ENCODE peak calls at places on chromosome 15, in eight cellular contexts. X is heart left ventricle, R is ovary, N is HCT116, F is IMR-90, P is prostate gland, H is tibial nerve, V is transverse colon. L is an unnamed sample.

GRCh38 chr15:57969355-57969754 is 96.2 kb downstream of the ALDH1A2 start:
- DNase-seq in F (no peak), X (no peak), H (no peak), N (no peak), P (no peak), V (no peak), R (no peak), L (no peak)

GRCh38 chr15:69535101-69535638 is 82.6 kb downstream of the RPLP1 start:
- DNase-seq in F (peak; percentile 70), X (no peak), N (no peak), R (no peak), H (no peak), V (no peak), P (no peak), L (no peak)

GRCh38 chr15:94314639-94315038 is 83.3 kb downstream of the MCTP2 start:
- DNase-seq in N (no peak), P (no peak), F (no peak), R (no peak), V (no peak), H (no peak), X (no peak), L (no peak)

GRCh38 chr15:67544475-67544874 is 2.0 kb downstream of the MAP2K5 start:
- DNase-seq in R (no peak), F (no peak), X (no peak), H (no peak), P (no peak), N (no peak), V (no peak), L (no peak)

GRCh38 chr15:60408438-60409105 is 10.8 kb upstream of the ANXA2 start:
- DNase-seq in V (no peak), P (no peak), F (peak; percentile 88), N (no peak), H (no peak), X (no peak), R (no peak), L (no peak)

GRCh38 chr15:88920186-88920891 is 7.2 kb upstream of the MFGE8 start:
- DNase-seq in F (peak; percentile 77), V (no peak), X (no peak), H (no peak), N (no peak), P (no peak), R (no peak), L (no peak)

GRCh38 chr15:100438570-100438969 is 90.2 kb downstream of the CERS3 start:
- DNase-seq in V (peak; percentile 41), X (peak; percentile 84), F (no peak), P (peak; percentile 56), H (peak; percentile 65), R (peak; percentile 81), N (no peak), L (no peak)

GRCh38 chr15:56327721-56328502 is 37.3 kb upstream of the TEX9 start:
- DNase-seq in H (no peak), N (no peak), V (no peak), X (no peak), F (no peak), R (no peak), P (no peak), L (no peak)

GRCh38 chr15:29276366-29276765 is 6.7 kb upstream of the NSMCE3 start:
- DNase-seq in V (no peak), X (no peak), H (no peak), R (no peak), N (no peak), F (peak; percentile 17), P (no peak), L (no peak)

GRCh38 chr15:71709808-71710418 is 100.4 kb upstream of the NR2E3 start:
- DNase-seq in V (no peak), P (no peak), H (no peak), X (no peak), F (no peak), N (no peak), R (no peak), L (no peak)

GRCh38 chr15:84947947-84948830 is 33.5 kb upstream of the PDE8A start:
- DNase-seq in R (no peak), F (peak; percentile 96), H (peak; percentile 19), V (no peak), N (no peak), P (no peak), X (no peak), L (no peak)

GRCh38 chr15:58611731-58612676 is 137.5 kb downstream of the ADAM10 start:
- DNase-seq in H (no peak), P (no peak), V (peak; percentile 48), N (no peak), X (no peak), R (no peak), F (peak; percentile 28), L (no peak)

GRCh38 chr15:25093455-25094029 is 138.8 kb downstream of the SNRPN start:
- DNase-seq in P (no peak), R (no peak), V (no peak), F (no peak), H (no peak), X (no peak), N (no peak), L (no peak)

GRCh38 chr15:65192016-65192415 is 6.9 kb upstream of the CLPX start:
- DNase-seq in X (no peak), P (no peak), N (peak; percentile 49), R (no peak), F (peak; percentile 13), H (no peak), V (no peak), L (no peak)

GRCh38 chr15:41350057-41350717 is 17.5 kb downstream of the NUSAP1 start:
- DNase-seq in X (no peak), R (peak; percentile 34), H (no peak), F (no peak), V (no peak), N (no peak), P (no peak), L (no peak)

DNA sequence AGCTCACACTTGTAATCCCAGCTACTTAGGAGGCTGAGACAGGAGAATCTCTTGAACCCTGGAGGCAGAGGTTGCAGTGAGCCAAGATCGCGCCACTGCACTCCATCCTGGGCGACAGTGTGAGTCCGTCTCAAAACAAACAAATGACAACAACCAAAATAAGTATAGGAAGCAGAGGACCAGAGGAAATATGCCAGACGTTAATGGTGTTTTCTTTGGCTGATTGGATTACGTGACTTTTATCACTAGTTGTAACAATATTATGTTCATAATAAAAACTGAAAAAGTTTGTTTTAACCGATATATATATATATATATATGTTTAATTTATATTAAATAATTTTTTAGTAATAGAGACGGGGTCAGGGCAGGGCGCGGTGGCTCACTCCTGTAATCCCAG is 21.7 kb downstream of the NUSAP1 start:
- DNase-seq in V (no peak), F (no peak), X (no peak), R (no peak), H (no peak), N (no peak), P (no peak), L (no peak)
- TF ChIP-seq POLR2A in V (no peak), F (no peak), X (no peak), R (no peak), H (no peak), N (no peak), P (no peak), L (no peak)

GRCh38 chr15:39514933-39515332 is 65.9 kb upstream of the THBS1 start:
- DNase-seq in V (no peak), F (no peak), N (no peak), R (no peak), H (no peak), P (no peak), X (no peak), L (no peak)

GRCh38 chr15:39511000-39511914 is 69.6 kb upstream of the THBS1 start:
- DNase-seq in N (peak; percentile 0), V (peak; percentile 33), R (peak; percentile 57), P (no peak), X (peak; percentile 88), F (peak; percentile 93), H (no peak), L (no peak)

GRCh38 chr15:39509941-39510845 is 70.7 kb upstream of the THBS1 start:
- DNase-seq in R (no peak), H (no peak), F (peak; percentile 45), X (peak; percentile 51), V (no peak), N (no peak), P (no peak), L (no peak)

GRCh38 chr15:39508536-39508935 is 72.3 kb upstream of the THBS1 start:
- DNase-seq in X (no peak), V (no peak), P (no peak), F (no peak), R (no peak), H (no peak), N (no peak), L (no peak)

DNA sequence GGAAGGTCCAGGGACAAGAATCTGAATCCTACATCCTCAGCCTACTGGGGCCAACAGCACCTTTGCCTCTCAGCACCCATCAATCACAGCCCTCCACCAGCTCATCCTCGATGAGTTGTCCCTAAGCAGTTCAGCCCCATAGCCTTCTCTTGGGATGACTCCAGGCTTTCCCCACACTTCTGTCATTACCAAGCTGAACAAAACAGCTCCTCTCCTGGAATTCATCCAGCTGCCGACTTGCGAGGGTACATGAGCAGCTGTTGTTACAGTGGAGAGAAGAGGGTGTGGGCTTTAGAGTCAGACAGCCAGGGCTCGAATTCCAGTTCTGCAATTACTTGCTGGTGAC is 69.0 kb upstream of the THBS1 start:
- DNase-seq in H (no peak), F (peak; percentile 82), V (no peak), P (no peak), X (no peak), N (no peak), R (no peak), L (no peak)
- H3K4me3 ChIP-seq in H (no peak overlapping the region), F (no peak overlapping the region), V (no peak overlapping the region), P (no peak overlapping the region), X (no peak overlapping the region), N (no peak overlapping the region), R (no peak overlapping the region), L (no peak overlapping the region)

DNA sequence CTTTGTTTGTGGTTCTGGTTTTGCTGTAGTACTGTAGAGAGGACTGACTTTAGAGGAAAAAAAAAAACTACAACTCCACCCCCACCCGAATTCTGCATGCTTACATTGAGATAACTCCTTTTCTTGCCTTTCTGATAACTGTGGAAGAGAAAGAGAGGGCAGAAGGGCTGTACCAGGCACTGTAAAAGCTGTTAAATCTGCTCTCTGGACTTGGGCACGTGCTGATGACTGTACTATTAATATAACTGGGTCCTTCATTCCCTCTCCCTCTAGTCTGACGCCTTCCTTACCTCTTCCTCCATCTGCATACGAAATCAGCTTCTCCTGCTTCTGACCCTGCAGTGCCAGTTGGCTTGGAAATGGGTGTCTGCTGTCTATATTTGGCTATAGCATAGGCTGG is 15.0 kb downstream of the MAPKBP1 start:
- DNase-seq in F (no peak), H (no peak), P (no peak), N (no peak), R (no peak), V (no peak), X (no peak), L (no peak)
- H3K27me3 ChIP-seq in F (no peaks in the 10 kb centered on the region), H (no peaks in the 10 kb centered on the region), P (no peaks in the 10 kb centered on the region), N (no peaks in the 10 kb centered on the region), R (no peaks in the 10 kb centered on the region), V (no peaks in the 10 kb centered on the region), X (no peaks in the 10 kb centered on the region), L (no peaks in the 10 kb centered on the region)

DNA sequence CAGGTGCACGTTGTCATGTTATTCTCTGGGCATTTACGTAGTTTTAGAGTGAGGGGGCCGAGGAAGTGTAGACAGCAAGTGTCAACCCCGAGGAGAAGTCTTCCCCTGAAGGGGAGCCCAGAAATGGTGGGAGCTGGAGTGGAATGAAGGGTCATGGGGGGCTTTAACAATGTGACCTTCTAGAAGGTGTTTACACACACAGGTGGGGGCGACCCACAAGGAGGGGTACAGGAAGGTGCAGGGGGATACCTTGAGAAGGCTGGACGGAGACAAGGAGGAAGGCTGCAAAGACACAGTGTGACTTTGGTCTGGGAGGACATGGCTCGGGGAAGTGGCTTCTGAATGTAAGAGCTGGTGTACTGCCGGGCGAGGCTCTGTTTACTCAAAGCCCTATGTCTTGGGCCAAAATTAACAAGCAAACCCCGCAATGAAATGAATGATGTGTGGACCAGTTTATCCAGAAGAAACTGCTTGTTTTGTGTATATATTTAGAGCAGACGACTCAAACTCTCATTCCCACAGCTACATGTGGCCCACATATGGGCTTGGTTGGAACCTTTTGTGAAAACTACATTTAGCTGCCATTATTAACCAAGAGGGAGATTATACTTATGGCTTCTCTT is 18.6 kb downstream of the TRPM1 start:
- DNase-seq in V (no peak), H (no peak), R (no peak), N (no peak), P (peak; percentile 53), F (peak; percentile 51), X (no peak), L (no peak)
- TF ChIP-seq POLR2A in V (no peak), H (no peak), R (no peak), N (no peak), P (no peak), F (no peak), X (no peak), L (no peak)

L was measured in esophagus squamous epithelium.